ENCODE peak calls at places on chromosome 20, in seven cellular contexts. H is HuH-7, S is amygdala, Z is gastrocnemius medialis, Y is NCI-H460, C is T1000, R is anterior cingulate cortex. I is an unnamed sample.

GRCh38 chr20:47576516-47577033 is 74.9 kb downstream of the NCOA3 start:
- DNase-seq in H (peak; percentile 77), S (no peak), Z (peak; percentile 34), Y (peak; percentile 86), C (peak; percentile 22), R (peak; percentile 14), I (peak; percentile 97)

GRCh38 chr20:19621072-19621471 is 137.0 kb upstream of the RIN2 start:
- DNase-seq in H (no peak), S (no peak), Z (no peak), Y (no peak), C (no peak), R (no peak), I (no peak)

GRCh38 chr20:16061394-16061793 is 511.9 kb downstream of the KIF16B start:
- DNase-seq in H (no peak), S (no peak), Z (no peak), Y (no peak), C (no peak), R (no peak), I (peak; percentile 68)

GRCh38 chr20:2172305-2173175 is 70.9 kb downstream of the STK35 start:
- DNase-seq in H (peak; percentile 87), S (peak; percentile 29), Z (peak; percentile 61), Y (peak; percentile 61), C (peak; percentile 25), R (peak; percentile 38), I (peak; percentile 83)

GRCh38 chr20:62496525-62497218 is 20.9 kb upstream of the GATA5 start:
- DNase-seq in H (peak; percentile 93), S (no peak), Z (no peak), Y (no peak), C (no peak), R (no peak), I (peak; percentile 78)

GRCh38 chr20:62875419-62876355 is 14.1 kb upstream of the TCFL5 start:
- DNase-seq in H (peak; percentile 99), S (peak; percentile 52), Z (peak; percentile 73), Y (peak; percentile 79), C (peak; percentile 61), R (peak; percentile 34), I (peak; percentile 88)

GRCh38 chr20:32681175-32682084 is 7.7 kb upstream of the C20orf203 start:
- DNase-seq in H (no peak), S (no peak), Z (no peak), Y (no peak), C (peak; percentile 5), R (peak; percentile 7), I (peak; percentile 80)

GRCh38 chr20:41776450-41776849 is 158.3 kb upstream of the CHD6 start:
- DNase-seq in H (no peak), S (no peak), Z (no peak), Y (no peak), C (no peak), R (no peak), I (peak; percentile 29)

GRCh38 chr20:13221313-13221672 is 219 bp downstream of the ISM1 start:
- DNase-seq in H (no peak), S (no peak), Z (no peak), Y (no peak), C (no peak), R (no peak), I (no peak)

GRCh38 chr20:58888103-58888502 is 35.6 kb downstream of the GNAS start:
- DNase-seq in H (no peak), S (no peak), Z (no peak), Y (no peak), C (no peak), R (no peak), I (no peak)

GRCh38 chr20:33915726-33916331 is 77.9 kb upstream of the RALY start:
- DNase-seq in H (peak; percentile 75), S (no peak), Z (peak; percentile 40), Y (peak; percentile 22), C (no peak), R (no peak), I (peak; percentile 77)

GRCh38 chr20:54746796-54747195 is 271.4 kb downstream of the DOK5 start:
- DNase-seq in H (no peak), S (no peak), Z (no peak), Y (no peak), C (no peak), R (no peak), I (no peak)

GRCh38 chr20:1330075-1330830 is 1.3 kb upstream of the SDCBP2 start:
- DNase-seq in H (peak; percentile 6), S (peak; percentile 29), Z (peak; percentile 93), Y (peak; percentile 88), C (no peak), R (no peak), I (no peak)

GRCh38 chr20:50510706-50511401 is 671 bp downstream of the PTPN1 start:
- DNase-seq in H (no peak), S (no peak), Z (no peak), Y (no peak), C (no peak), R (no peak), I (peak; percentile 52)

GRCh38 chr20:37504404-37505096 is 16.5 kb upstream of the NNAT start:
- DNase-seq in H (no peak), S (no peak), Z (no peak), Y (no peak), C (no peak), R (no peak), I (peak; percentile 79)

GRCh38 chr20:38229376-38230252 is 30.9 kb downstream of the KIAA1755 start:
- DNase-seq in H (peak; percentile 40), S (no peak), Z (peak; percentile 7), Y (no peak), C (no peak), R (no peak), I (peak; percentile 59)

GRCh38 chr20:50283922-50284810 is 93.5 kb downstream of the CEBPB start:
- DNase-seq in H (peak; percentile 76), S (no peak), Z (peak; percentile 89), Y (peak; percentile 38), C (no peak), R (no peak), I (no peak)

GRCh38 chr20:21278829-21279228 is 24.3 kb upstream of the XRN2 start:
- DNase-seq in H (no peak), S (no peak), Z (no peak), Y (no peak), C (no peak), R (no peak), I (no peak)

GRCh38 chr20:51840865-51841264 is 38.5 kb upstream of the SALL4 start:
- DNase-seq in H (no peak), S (no peak), Z (no peak), Y (no peak), C (no peak), R (no peak), I (no peak)

GRCh38 chr20:10653593-10654288 is 20.1 kb downstream of the JAG1 start:
- DNase-seq in H (no peak), S (no peak), Z (no peak), Y (no peak), C (no peak), R (no peak), I (peak; percentile 69)

GRCh38 chr20:54267510-54268003 is 59.7 kb downstream of the PFDN4 start:
- DNase-seq in H (no peak), S (no peak), Z (no peak), Y (no peak), C (peak; percentile 60), R (no peak), I (peak; percentile 39)

GRCh38 chr20:17083738-17084137 is 143.1 kb upstream of the PCSK2 start:
- DNase-seq in H (peak; percentile 12), S (no peak), Z (no peak), Y (peak; percentile 17), C (no peak), R (no peak), I (peak; percentile 78)

GRCh38 chr20:5000263-5001173 is 792 bp downstream of the SLC23A2 start:
- DNase-seq in H (peak; percentile 76), S (peak; percentile 15), Z (peak; percentile 25), Y (no peak), C (no peak), R (no peak), I (peak; percentile 54)

GRCh38 chr20:10433623-10434466 is at the start of gene MKKS:
- DNase-seq in H (peak; percentile 90), S (peak; percentile 60), Z (peak; percentile 81), Y (peak; percentile 83), C (peak; percentile 81), R (peak; percentile 82), I (peak; percentile 97)

GRCh38 chr20:50083034-50083433 is 29.9 kb downstream of the UBE2V1 start:
- DNase-seq in H (no peak), S (no peak), Z (no peak), Y (no peak), C (no peak), R (no peak), I (no peak)

GRCh38 chr20:37095108-37095608 is 639 bp downstream of the RBL1 start:
- DNase-seq in H (peak; percentile 20), S (no peak), Z (no peak), Y (no peak), C (peak; percentile 26), R (no peak), I (no peak)

I was measured in left kidney.